ENCODE peak calls at places on chromosomes 3 and 15, in seven cellular contexts. One of them, this sample, is unnamed.

GRCh38 chr15:70156781-70157261 is 59.1 kb upstream of the TLE3 start:
- DNase-seq in sigmoid colon: peak
- DNase-seq in GM06990: no peak
- DNase-seq in omental fat pad: peak
- DNase-seq in cardiac muscle cell: peak
- DNase-seq in body of pancreas: peak
- DNase-seq in upper lobe of left lung: no peak
- DNase-seq in this sample: no peak

GRCh38 chr3:58093573-58094195 is 85.5 kb downstream of the FLNB start:
- DNase-seq in body of pancreas: no peak
- DNase-seq in omental fat pad: no peak
- DNase-seq in cardiac muscle cell: peak
- DNase-seq in upper lobe of left lung: no peak
- DNase-seq in GM06990: no peak
- DNase-seq in sigmoid colon: peak
- DNase-seq in this sample: no peak

GRCh38 chr3:191068946-191069813 is 129.9 kb upstream of the OSTN start:
- DNase-seq in cardiac muscle cell: peak
- DNase-seq in sigmoid colon: no peak
- DNase-seq in omental fat pad: no peak
- DNase-seq in GM06990: no peak
- DNase-seq in upper lobe of left lung: no peak
- DNase-seq in body of pancreas: no peak
- DNase-seq in this sample: no peak

GRCh38 chr15:38564557-38565286 is at the start of gene RASGRP1:
- DNase-seq in body of pancreas: peak
- DNase-seq in upper lobe of left lung: peak
- DNase-seq in sigmoid colon: peak
- DNase-seq in cardiac muscle cell: peak
- DNase-seq in GM06990: peak
- DNase-seq in omental fat pad: no peak
- DNase-seq in this sample: peak

GRCh38 chr3:149621218-149622005 is 36.4 kb downstream of the WWTR1 start:
- DNase-seq in body of pancreas: no peak
- DNase-seq in GM06990: no peak
- DNase-seq in upper lobe of left lung: no peak
- DNase-seq in omental fat pad: no peak
- DNase-seq in sigmoid colon: no peak
- DNase-seq in cardiac muscle cell: peak
- DNase-seq in this sample: no peak

GRCh38 chr3:184808021-184808420 is 3.9 kb upstream of the VPS8 start:
- DNase-seq in cardiac muscle cell: peak
- DNase-seq in GM06990: no peak
- DNase-seq in body of pancreas: no peak
- DNase-seq in upper lobe of left lung: no peak
- DNase-seq in sigmoid colon: no peak
- DNase-seq in omental fat pad: no peak
- DNase-seq in this sample: no peak

GRCh38 chr3:160049570-160049969 is 60.9 kb downstream of the IL12A start:
- DNase-seq in sigmoid colon: no peak
- DNase-seq in upper lobe of left lung: no peak
- DNase-seq in omental fat pad: no peak
- DNase-seq in cardiac muscle cell: no peak
- DNase-seq in GM06990: no peak
- DNase-seq in body of pancreas: no peak
- DNase-seq in this sample: no peak

GRCh38 chr3:113712129-113712528 is 15.7 kb upstream of the USF3 start:
- DNase-seq in GM06990: no peak
- DNase-seq in cardiac muscle cell: peak
- DNase-seq in omental fat pad: no peak
- DNase-seq in upper lobe of left lung: no peak
- DNase-seq in body of pancreas: no peak
- DNase-seq in sigmoid colon: no peak
- DNase-seq in this sample: no peak

GRCh38 chr3:53509494-53509893 is 15.1 kb downstream of the CACNA1D start:
- DNase-seq in sigmoid colon: no peak
- DNase-seq in body of pancreas: no peak
- DNase-seq in upper lobe of left lung: no peak
- DNase-seq in cardiac muscle cell: no peak
- DNase-seq in omental fat pad: no peak
- DNase-seq in GM06990: no peak
- DNase-seq in this sample: no peak

GRCh38 chr3:141876891-141877561 is 583 bp downstream of the ATP1B3 start:
- DNase-seq in cardiac muscle cell: peak
- DNase-seq in GM06990: peak
- DNase-seq in body of pancreas: peak
- DNase-seq in upper lobe of left lung: peak
- DNase-seq in sigmoid colon: peak
- DNase-seq in omental fat pad: peak
- DNase-seq in this sample: peak

GRCh38 chr3:15601046-15601398 is 347 bp downstream of the HACL1 start:
- DNase-seq in omental fat pad: no peak
- DNase-seq in upper lobe of left lung: no peak
- DNase-seq in cardiac muscle cell: no peak
- DNase-seq in body of pancreas: no peak
- DNase-seq in sigmoid colon: no peak
- DNase-seq in GM06990: no peak
- DNase-seq in this sample: no peak

GRCh38 chr3:104460477-104461406 is 906.0 kb upstream of the ALCAM start:
- DNase-seq in upper lobe of left lung: no peak
- DNase-seq in body of pancreas: no peak
- DNase-seq in GM06990: no peak
- DNase-seq in sigmoid colon: no peak
- DNase-seq in cardiac muscle cell: peak
- DNase-seq in omental fat pad: no peak
- DNase-seq in this sample: no peak

GRCh38 chr3:170222647-170223541 is 670 bp downstream of the PRKCI start:
- DNase-seq in body of pancreas: peak
- DNase-seq in cardiac muscle cell: peak
- DNase-seq in sigmoid colon: peak
- DNase-seq in upper lobe of left lung: peak
- DNase-seq in omental fat pad: no peak
- DNase-seq in GM06990: no peak
- DNase-seq in this sample: peak

GRCh38 chr3:197305854-197306253 is 7.4 kb upstream of the DLG1 start:
- DNase-seq in omental fat pad: no peak
- DNase-seq in upper lobe of left lung: no peak
- DNase-seq in GM06990: peak
- DNase-seq in cardiac muscle cell: peak
- DNase-seq in body of pancreas: no peak
- DNase-seq in sigmoid colon: no peak
- DNase-seq in this sample: no peak

GRCh38 chr3:56962200-56962599 is 98.3 kb upstream of the SPATA12 start:
- DNase-seq in omental fat pad: no peak
- DNase-seq in body of pancreas: no peak
- DNase-seq in GM06990: no peak
- DNase-seq in upper lobe of left lung: no peak
- DNase-seq in cardiac muscle cell: no peak
- DNase-seq in sigmoid colon: no peak
- DNase-seq in this sample: no peak

GRCh38 chr3:52005571-52005986 is 9.9 kb upstream of the RPL29 start:
- DNase-seq in GM06990: no peak
- DNase-seq in omental fat pad: no peak
- DNase-seq in cardiac muscle cell: peak
- DNase-seq in body of pancreas: peak
- DNase-seq in upper lobe of left lung: no peak
- DNase-seq in sigmoid colon: no peak
- DNase-seq in this sample: no peak

GRCh38 chr3:184231671-184232070 is 2.3 kb downstream of the VWA5B2 start:
- DNase-seq in sigmoid colon: no peak
- DNase-seq in cardiac muscle cell: peak
- DNase-seq in body of pancreas: no peak
- DNase-seq in omental fat pad: no peak
- DNase-seq in GM06990: no peak
- DNase-seq in upper lobe of left lung: no peak
- DNase-seq in this sample: no peak

GRCh38 chr3:4852780-4853748 is 126.2 kb upstream of the BHLHE40 start:
- DNase-seq in GM06990: no peak
- DNase-seq in cardiac muscle cell: peak
- DNase-seq in omental fat pad: no peak
- DNase-seq in body of pancreas: no peak
- DNase-seq in sigmoid colon: no peak
- DNase-seq in upper lobe of left lung: no peak
- DNase-seq in this sample: no peak

GRCh38 chr3:81871358-81872152 is 110.1 kb upstream of the GBE1 start:
- DNase-seq in omental fat pad: no peak
- DNase-seq in cardiac muscle cell: peak
- DNase-seq in body of pancreas: no peak
- DNase-seq in GM06990: no peak
- DNase-seq in sigmoid colon: no peak
- DNase-seq in upper lobe of left lung: no peak
- DNase-seq in this sample: no peak

GRCh38 chr3:118882353-118882947 is 152.2 kb downstream of the IGSF11 start:
- DNase-seq in body of pancreas: peak
- DNase-seq in sigmoid colon: peak
- DNase-seq in omental fat pad: peak
- DNase-seq in cardiac muscle cell: peak
- DNase-seq in GM06990: no peak
- DNase-seq in upper lobe of left lung: peak
- DNase-seq in this sample: no peak

GRCh38 chr15:27095809-27096580 is 125.0 kb downstream of the GABRG3 start:
- DNase-seq in GM06990: no peak
- DNase-seq in omental fat pad: no peak
- DNase-seq in sigmoid colon: no peak
- DNase-seq in upper lobe of left lung: no peak
- DNase-seq in cardiac muscle cell: peak
- DNase-seq in body of pancreas: no peak
- DNase-seq in this sample: no peak

GRCh38 chr3:124620600-124621063 is 109.6 kb upstream of the UMPS start:
- DNase-seq in sigmoid colon: no peak
- DNase-seq in body of pancreas: peak
- DNase-seq in cardiac muscle cell: peak
- DNase-seq in GM06990: no peak
- DNase-seq in upper lobe of left lung: peak
- DNase-seq in omental fat pad: no peak
- DNase-seq in this sample: no peak

GRCh38 chr15:82046668-82047492 is 1.1 kb upstream of the MEX3B start:
- DNase-seq in upper lobe of left lung: peak
- DNase-seq in cardiac muscle cell: peak
- DNase-seq in body of pancreas: peak
- DNase-seq in GM06990: peak
- DNase-seq in omental fat pad: peak
- DNase-seq in sigmoid colon: peak
- DNase-seq in this sample: peak

GRCh38 chr15:82045892-82046667 is at the start of gene MEX3B:
- DNase-seq in cardiac muscle cell: peak
- DNase-seq in omental fat pad: peak
- DNase-seq in upper lobe of left lung: peak
- DNase-seq in body of pancreas: peak
- DNase-seq in GM06990: peak
- DNase-seq in sigmoid colon: peak
- DNase-seq in this sample: peak

GRCh38 chr15:82048809-82049208 is 3.0 kb upstream of the MEX3B start:
- DNase-seq in cardiac muscle cell: no peak
- DNase-seq in omental fat pad: no peak
- DNase-seq in GM06990: no peak
- DNase-seq in upper lobe of left lung: no peak
- DNase-seq in body of pancreas: no peak
- DNase-seq in sigmoid colon: no peak
- DNase-seq in this sample: no peak

GRCh38 chr15:82045179-82045891 is 483 bp downstream of the MEX3B start:
- DNase-seq in sigmoid colon: peak
- DNase-seq in GM06990: peak
- DNase-seq in omental fat pad: no peak
- DNase-seq in cardiac muscle cell: peak
- DNase-seq in upper lobe of left lung: no peak
- DNase-seq in body of pancreas: peak
- DNase-seq in this sample: no peak

GRCh38 chr15:82047493-82048446 is 2.0 kb upstream of the MEX3B start:
- DNase-seq in cardiac muscle cell: peak
- DNase-seq in body of pancreas: no peak
- DNase-seq in upper lobe of left lung: no peak
- DNase-seq in sigmoid colon: no peak
- DNase-seq in omental fat pad: no peak
- DNase-seq in GM06990: no peak
- DNase-seq in this sample: no peak
- TF ChIP-seq CTCF in cardiac muscle cell: no peak
- TF ChIP-seq CTCF in body of pancreas: no peak
- TF ChIP-seq CTCF in upper lobe of left lung: no peak
- TF ChIP-seq CTCF in sigmoid colon: no peak
- TF ChIP-seq CTCF in omental fat pad: no peak
- TF ChIP-seq CTCF in GM06990: no peak
- TF ChIP-seq CTCF in this sample: peak

GRCh38 chr15:44298878-44299277 is 10.4 kb downstream of the GOLM2 start:
- DNase-seq in upper lobe of left lung: no peak
- DNase-seq in GM06990: no peak
- DNase-seq in sigmoid colon: no peak
- DNase-seq in cardiac muscle cell: no peak
- DNase-seq in omental fat pad: no peak
- DNase-seq in body of pancreas: no peak
- DNase-seq in this sample: no peak
- TF ChIP-seq CTCF in upper lobe of left lung: no peak
- TF ChIP-seq CTCF in GM06990: peak
- TF ChIP-seq CTCF in sigmoid colon: no peak
- TF ChIP-seq CTCF in cardiac muscle cell: peak
- TF ChIP-seq CTCF in omental fat pad: no peak
- TF ChIP-seq CTCF in body of pancreas: no peak
- TF ChIP-seq CTCF in this sample: peak

DNA sequence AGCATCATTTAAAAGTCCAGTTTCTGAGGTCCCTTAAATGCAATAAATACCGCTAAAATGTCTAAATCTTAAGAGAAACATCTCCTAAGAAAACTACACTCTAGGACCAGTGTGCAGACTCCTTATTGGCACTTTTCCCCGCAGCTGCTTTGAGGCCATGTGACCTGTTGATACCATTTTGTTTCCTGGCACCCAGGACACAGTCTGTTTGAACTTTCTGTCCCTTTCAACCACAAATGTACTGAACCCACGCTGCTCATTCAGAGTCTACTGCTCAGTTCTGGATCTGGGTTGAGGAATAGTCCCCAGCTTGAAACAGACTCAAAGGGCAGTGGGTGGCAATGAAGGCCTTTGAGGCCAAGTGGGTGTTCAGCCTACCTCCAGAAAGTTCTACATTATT is 17.1 kb downstream of the LDHAL6B start:
- DNase-seq in cardiac muscle cell: peak
- DNase-seq in body of pancreas: no peak
- DNase-seq in sigmoid colon: no peak
- DNase-seq in omental fat pad: no peak
- DNase-seq in GM06990: no peak
- DNase-seq in upper lobe of left lung: no peak
- DNase-seq in this sample: no peak
- TF ChIP-seq CTCF in cardiac muscle cell: no peak
- TF ChIP-seq CTCF in body of pancreas: no peak
- TF ChIP-seq CTCF in sigmoid colon: no peak
- TF ChIP-seq CTCF in omental fat pad: no peak
- TF ChIP-seq CTCF in GM06990: no peak
- TF ChIP-seq CTCF in upper lobe of left lung: no peak
- TF ChIP-seq CTCF in this sample: no peak

DNA sequence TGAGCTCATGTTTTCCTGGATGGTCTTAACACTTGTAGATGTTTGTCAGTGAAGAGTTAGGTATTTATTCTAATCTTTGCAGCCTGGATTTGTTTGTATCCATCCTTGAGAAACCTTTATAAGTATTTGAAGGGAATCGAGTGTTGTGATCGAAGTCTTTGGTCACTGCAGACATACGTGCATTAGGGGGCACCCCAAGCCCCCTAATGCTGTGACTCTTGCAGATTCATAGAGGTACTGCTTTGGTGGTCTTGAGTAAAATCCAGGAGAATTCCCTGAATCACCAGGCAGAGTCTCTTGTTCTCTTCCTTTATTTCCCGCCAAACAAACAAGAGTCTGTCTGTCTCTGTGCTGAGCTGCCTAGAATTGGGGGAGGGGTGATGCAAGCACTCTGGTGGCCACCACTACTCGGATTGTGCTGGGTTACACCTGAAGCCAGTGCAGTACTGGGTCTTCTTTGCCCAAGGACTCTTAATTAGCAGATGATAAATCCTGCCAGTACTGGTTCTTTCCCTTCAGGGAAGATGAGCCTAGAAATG is 170.5 kb upstream of the POU1F1 start:
- DNase-seq in omental fat pad: no peak
- DNase-seq in upper lobe of left lung: no peak
- DNase-seq in body of pancreas: no peak
- DNase-seq in cardiac muscle cell: no peak
- DNase-seq in GM06990: no peak
- DNase-seq in sigmoid colon: no peak
- DNase-seq in this sample: no peak
- TF ChIP-seq CTCF in omental fat pad: no peak
- TF ChIP-seq CTCF in upper lobe of left lung: no peak
- TF ChIP-seq CTCF in body of pancreas: no peak
- TF ChIP-seq CTCF in cardiac muscle cell: no peak
- TF ChIP-seq CTCF in GM06990: no peak
- TF ChIP-seq CTCF in sigmoid colon: no peak
- TF ChIP-seq CTCF in this sample: no peak

This sample was measured in type B pancreatic cell.